ENCODE peak calls at places on chromosomes 6 and 20, in eight cellular contexts. B is sciatic nerve, F is ecto neural progenitor cell, W is neural crest cell, A is Panc1, T is DND-41, Y is HCEC 1CT, J is colonic mucosa. S is an unnamed sample.

GRCh38 chr20:25563876-25564275 is 21.5 kb downstream of the NINL start:
- DNase-seq in B (no peak), W (no peak), T (no peak), A (no peak), Y (no peak), F (no peak), J (no peak), S (no peak)

GRCh38 chr6:156068870-156069269 is 613.2 kb upstream of the NOX3 start:
- DNase-seq in F (no peak), A (no peak), Y (no peak), T (no peak), B (no peak), W (no peak), J (no peak), S (no peak)

GRCh38 chr20:354298-354977 is 7.5 kb downstream of the NRSN2 start:
- DNase-seq in Y (peak), J (peak), W (peak), T (peak), F (peak), B (peak), A (no peak), S (peak)

GRCh38 chr6:47362857-47363461 is 53.3 kb upstream of the TNFRSF21 start:
- DNase-seq in B (no peak), F (no peak), Y (no peak), W (no peak), A (no peak), T (no peak), J (no peak), S (peak)

GRCh38 chr6:170279977-170280688 is 10.7 kb downstream of the DLL1 start:
- DNase-seq in J (peak), T (no peak), B (peak), A (peak), Y (no peak), W (no peak), F (no peak), S (peak)

GRCh38 chr6:107977283-107977682 is 19.3 kb upstream of the SEC63 start:
- DNase-seq in Y (peak), B (no peak), T (no peak), J (no peak), A (no peak), F (no peak), W (peak), S (no peak)

GRCh38 chr20:4808872-4809271 is 87.2 kb downstream of the PRND start:
- DNase-seq in F (no peak), W (no peak), T (no peak), B (no peak), A (no peak), J (no peak), Y (no peak), S (no peak)

GRCh38 chr20:32830437-32830836 is 10.7 kb downstream of the MAPRE1 start:
- DNase-seq in T (no peak), F (no peak), A (no peak), B (no peak), W (no peak), Y (peak), J (peak), S (no peak)

GRCh38 chr6:75077694-75078093 is 128.2 kb downstream of the COL12A1 start:
- DNase-seq in A (no peak), Y (no peak), F (no peak), W (no peak), T (no peak), J (no peak), B (no peak), S (no peak)

GRCh38 chr20:7856756-7857155 is 83.5 kb downstream of the HAO1 start:
- DNase-seq in F (no peak), Y (peak), T (no peak), J (no peak), A (peak), B (no peak), W (no peak), S (peak)

GRCh38 chr6:145733207-145733606 is 2.1 kb downstream of the EPM2A start:
- DNase-seq in Y (peak), W (no peak), F (no peak), T (no peak), A (no peak), J (no peak), B (no peak), S (no peak)

GRCh38 chr6:108116424-108116780 is 41.9 kb upstream of the OSTM1 start:
- DNase-seq in F (no peak), J (no peak), B (no peak), T (no peak), Y (no peak), W (no peak), A (no peak), S (no peak)

GRCh38 chr20:37624963-37625362 is 68.9 kb upstream of the CTNNBL1 start:
- DNase-seq in T (no peak), Y (no peak), W (no peak), A (no peak), F (no peak), J (no peak), B (no peak), S (no peak)

GRCh38 chr6:41561386-41561785 is 15.2 kb downstream of the FOXP4 start:
- DNase-seq in B (no peak), T (peak), Y (no peak), W (no peak), J (no peak), A (no peak), F (no peak), S (no peak)

GRCh38 chr20:2829376-2829775 is 11.1 kb downstream of the PCED1A start:
- DNase-seq in B (no peak), W (no peak), F (no peak), J (no peak), A (no peak), T (peak), Y (no peak), S (no peak)

GRCh38 chr6:1325471-1326309 is 13.8 kb downstream of the FOXQ1 start:
- DNase-seq in T (no peak), W (no peak), Y (peak), A (peak), J (no peak), B (no peak), F (no peak), S (peak)

GRCh38 chr6:3088853-3089445 is 20.7 kb downstream of the RIPK1 start:
- DNase-seq in W (no peak), Y (no peak), B (no peak), J (no peak), F (no peak), T (no peak), A (no peak), S (no peak)

GRCh38 chr6:167296293-167296690 is 5.2 kb downstream of the UNC93A start:
- DNase-seq in T (no peak), F (no peak), Y (no peak), A (no peak), B (no peak), J (no peak), W (no peak), S (no peak)

GRCh38 chr6:26240157-26240980 is 124.6 kb upstream of the BTN3A2 start:
- DNase-seq in T (no peak), B (no peak), J (peak), Y (peak), F (no peak), W (no peak), A (no peak), S (no peak)

GRCh38 chr6:149331871-149332270 is 14.4 kb downstream of the TAB2 start:
- DNase-seq in B (no peak), Y (no peak), A (no peak), F (no peak), T (no peak), J (no peak), W (no peak), S (no peak)

GRCh38 chr20:25525857-25526256 is 59.5 kb downstream of the NINL start:
- DNase-seq in W (no peak), Y (peak), A (no peak), J (no peak), T (no peak), F (no peak), B (peak), S (no peak)

GRCh38 chr6:16154904-16155303 is 26.0 kb downstream of the MYLIP start:
- DNase-seq in T (no peak), Y (no peak), J (no peak), F (no peak), A (no peak), B (peak), W (no peak), S (no peak)

GRCh38 chr6:38843798-38844197 is 128.7 kb downstream of the DNAH8 start:
- DNase-seq in Y (no peak), W (no peak), B (no peak), J (no peak), F (no peak), A (no peak), T (no peak), S (no peak)

GRCh38 chr20:23049201-23049932 is at the start of gene THBD:
- DNase-seq in F (peak), Y (peak), J (peak), A (no peak), B (peak), T (no peak), W (no peak), S (peak)

GRCh38 chr20:60055740-60056139 is 97.5 kb downstream of the CDH26 start:
- DNase-seq in Y (no peak), T (peak), F (peak), A (no peak), J (no peak), W (no peak), B (no peak), S (no peak)

GRCh38 chr6:84645000-84645399 is 119.4 kb downstream of the TBX18 start:
- DNase-seq in Y (peak), J (no peak), T (no peak), F (no peak), W (no peak), A (no peak), B (no peak), S (no peak)

GRCh38 chr6:34934516-34934915 is 45.5 kb downstream of the ANKS1A start:
- DNase-seq in A (no peak), B (peak), J (no peak), F (no peak), T (no peak), Y (no peak), W (no peak), S (no peak)

GRCh38 chr6:144340541-144341371 is 55.6 kb downstream of the UTRN start:
- DNase-seq in A (no peak), Y (peak), B (no peak), W (no peak), T (no peak), J (no peak), F (no peak), S (no peak)

GRCh38 chr20:22999756-23000155 is 35.4 kb upstream of the SSTR4 start:
- DNase-seq in B (no peak), T (no peak), Y (no peak), J (no peak), W (no peak), F (peak), A (no peak), S (no peak)

GRCh38 chr20:43921227-43921780 is 6.7 kb downstream of the TOX2 start:
- DNase-seq in T (no peak), J (no peak), W (no peak), B (no peak), Y (no peak), A (no peak), F (no peak), S (no peak)

GRCh38 chr6:144758602-144759001 is 473.5 kb downstream of the UTRN start:
- DNase-seq in W (no peak), Y (peak), J (no peak), F (no peak), B (no peak), A (peak), T (no peak), S (no peak)

GRCh38 chr6:27582928-27583725 is 110.2 kb upstream of the ZNF184 start:
- DNase-seq in B (no peak), W (peak), J (peak), A (peak), T (no peak), Y (peak), F (peak), S (peak)

GRCh38 chr6:138772596-138773176 is 883 bp upstream of the CCDC28A start:
- DNase-seq in F (no peak), J (no peak), W (peak), Y (peak), T (no peak), B (no peak), A (no peak), S (no peak)

GRCh38 chr6:116847234-116847633 is 18.4 kb upstream of the GPRC6A start:
- DNase-seq in A (peak), J (no peak), F (no peak), B (no peak), Y (peak), W (no peak), T (no peak), S (peak)

GRCh38 chr6:64985726-64986125 is 721.3 kb downstream of the EYS start:
- DNase-seq in T (no peak), Y (no peak), F (no peak), J (no peak), W (no peak), A (no peak), B (no peak), S (no peak)

GRCh38 chr6:13294499-13295069 is 33.8 kb downstream of the TBC1D7 start:
- DNase-seq in J (peak), Y (no peak), F (no peak), W (no peak), T (no peak), B (no peak), A (no peak), S (no peak)

GRCh38 chr20:32485770-32486248 is 99.3 kb downstream of the NOL4L start:
- DNase-seq in Y (no peak), A (no peak), W (no peak), B (no peak), T (no peak), J (peak), F (peak), S (no peak)

GRCh38 chr20:51639206-51639832 is 96.8 kb upstream of the NFATC2 start:
- DNase-seq in T (peak), A (no peak), Y (peak), B (peak), F (peak), W (peak), J (peak), S (peak)

GRCh38 chr6:43142101-43142500 is 29.0 kb upstream of the SRF start:
- DNase-seq in F (no peak), B (no peak), Y (no peak), J (no peak), A (no peak), T (peak), W (no peak), S (no peak)

GRCh38 chr6:28922841-28923317 is 906 bp downstream of the TRIM27 start:
- DNase-seq in F (peak), A (no peak), W (peak), B (peak), J (peak), T (peak), Y (peak), S (no peak)

S was measured in NCI-H460.